ENCODE peak calls at places on chromosomes 5 and 9, in ten cellular contexts. E, Q, B, P, M, O, G, Z, L and F are unnamed samples.

GRCh38 chr5:20833081-20833627 is 845.2 kb upstream of the CDH18 start:
- DNase-seq in Z (no peak), E (no peak), B (no peak), M (no peak), L (no peak), Q (no peak), G (no peak), O (no peak), P (no peak), F (no peak)

GRCh38 chr9:79719989-79720388 is 148.2 kb downstream of the TLE4 start:
- DNase-seq in Q (no peak), Z (no peak), B (no peak), L (no peak), E (no peak), O (no peak), G (no peak), P (no peak), M (no peak), F (no peak)

GRCh38 chr5:32027093-32027716 is 146.9 kb downstream of the GOLPH3 start:
- DNase-seq in Q (no peak), L (no peak), O (no peak), E (no peak), G (no peak), M (peak), Z (no peak), P (no peak), B (no peak), F (no peak)

GRCh38 chr5:136364307-136364706 is 1.0 kb downstream of the TRPC7 start:
- DNase-seq in G (no peak), O (no peak), Q (no peak), P (no peak), L (no peak), Z (peak), B (no peak), M (peak), E (no peak), F (no peak)

GRCh38 chr9:23826120-23826629 is at the start of gene ELAVL2:
- DNase-seq in B (peak), Q (peak), E (peak), G (peak), L (peak), M (no peak), P (peak), Z (peak), O (peak), F (peak)

GRCh38 chr5:170503970-170504525 is at the start of gene KCNIP1:
- DNase-seq in Z (peak), L (no peak), B (peak), G (peak), Q (no peak), O (no peak), E (no peak), P (no peak), M (no peak), F (no peak)

GRCh38 chr5:64339776-64340175 is 166.0 kb upstream of the RGS7BP start:
- DNase-seq in E (no peak), L (no peak), G (no peak), P (no peak), B (no peak), Q (no peak), Z (no peak), O (no peak), M (no peak), F (no peak)

GRCh38 chr9:134933076-134933659 is 15.5 kb upstream of the FCN1 start:
- DNase-seq in P (no peak), Z (no peak), M (no peak), O (no peak), G (no peak), B (no peak), E (no peak), L (no peak), Q (no peak), F (no peak)

GRCh38 chr9:128895556-128895955 is 13.6 kb downstream of the LRRC8A start:
- DNase-seq in M (no peak), L (no peak), B (no peak), E (no peak), G (no peak), O (no peak), Q (no peak), P (no peak), Z (no peak), F (no peak)

GRCh38 chr9:127828262-127829031 is 25.8 kb downstream of the FPGS start:
- DNase-seq in E (peak), B (peak), O (peak), Q (peak), P (peak), L (peak), M (peak), G (peak), Z (peak), F (no peak)

GRCh38 chr5:43514471-43514815 is 505 bp downstream of the C5orf34 start:
- DNase-seq in M (no peak), B (no peak), Z (peak), E (no peak), P (no peak), O (no peak), Q (no peak), G (no peak), L (peak), F (peak)

GRCh38 chr5:41869739-41870620 is at the start of gene OXCT1:
- DNase-seq in B (peak), M (peak), L (peak), O (peak), Z (peak), Q (peak), G (peak), E (peak), P (peak), F (peak)
- TF ChIP-seq POLR2A in B (peak), M (no peak), L (peak), O (peak), Z (no peak), Q (peak), G (no peak), E (peak), P (peak), F (peak)

DNA sequence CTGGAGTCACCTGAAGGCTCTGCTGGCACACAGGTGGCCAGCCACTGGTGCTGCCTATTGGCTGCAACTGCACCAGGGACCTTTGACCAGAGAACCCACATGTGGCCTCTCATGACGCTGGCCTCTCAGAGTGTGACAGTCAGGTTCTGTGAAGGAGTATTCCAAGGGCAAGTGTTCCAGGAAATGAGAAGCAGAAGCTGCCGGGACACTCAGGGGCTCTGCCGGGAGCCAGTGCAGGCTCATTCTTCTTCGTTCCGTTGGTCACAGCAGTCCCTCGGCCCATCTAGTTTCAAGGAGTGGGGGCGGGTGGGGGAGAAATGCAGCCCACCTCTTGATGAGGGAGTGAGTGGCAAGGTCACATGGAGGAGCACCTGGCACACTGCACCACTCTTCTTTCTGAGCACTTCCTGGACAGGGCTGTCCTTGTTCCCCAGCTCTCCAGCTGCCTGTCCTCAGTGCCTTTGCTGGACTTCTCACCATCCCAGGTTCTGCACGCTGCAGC is 237.5 kb downstream of the GADD45G start:
- DNase-seq in P (peak), O (no peak), Q (no peak), B (no peak), M (no peak), E (no peak), G (no peak), L (no peak), Z (no peak), F (no peak)
- TF ChIP-seq POLR2A in P (no peak), O (no peak), Q (no peak), B (no peak), M (no peak), E (no peak), G (no peak), L (no peak), Z (no peak), F (no peak)

DNA sequence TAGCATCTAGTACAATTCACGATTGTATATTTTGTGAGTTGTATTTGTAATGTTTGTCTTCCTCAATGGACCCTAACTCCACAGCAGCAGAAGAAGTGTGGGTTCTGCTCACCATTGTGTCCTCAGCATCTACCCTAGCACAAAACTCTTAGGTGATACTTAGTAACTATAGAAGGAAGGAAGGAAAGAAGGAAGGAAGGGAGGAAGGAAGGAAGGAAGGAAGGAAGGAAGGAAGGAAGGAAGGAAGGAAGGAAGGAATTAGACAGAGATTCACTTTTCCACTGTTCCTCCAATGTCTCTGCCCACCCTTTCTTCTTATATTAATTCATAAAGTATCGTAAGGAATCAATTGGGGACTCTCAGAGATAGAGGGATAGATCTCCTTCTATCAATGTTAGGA is 288.2 kb downstream of the NFIB start:
- DNase-seq in Q (no peak), P (no peak), B (no peak), L (no peak), E (no peak), G (no peak), Z (no peak), M (no peak), O (no peak), F (no peak)
- TF ChIP-seq POLR2A in Q (no peak), P (no peak), B (no peak), L (no peak), E (no peak), G (no peak), Z (no peak), M (no peak), O (no peak), F (no peak)

GRCh38 chr5:138033916-138034315 is 1.0 kb upstream of the FAM13B start:
- DNase-seq in B (no peak), M (no peak), E (no peak), Q (no peak), Z (no peak), L (peak), O (no peak), P (no peak), G (no peak), F (no peak)

GRCh38 chr5:138029944-138030343 is 2.9 kb downstream of the FAM13B start:
- DNase-seq in E (no peak), Q (no peak), Z (no peak), L (no peak), M (no peak), G (no peak), O (no peak), P (no peak), B (no peak), F (no peak)

GRCh38 chr5:138033275-138033808 is 463 bp upstream of the FAM13B start:
- DNase-seq in P (no peak), E (peak), L (no peak), G (no peak), Z (no peak), B (no peak), O (no peak), Q (no peak), M (no peak), F (no peak)

GRCh38 chr5:138032028-138032571 is 779 bp downstream of the FAM13B start:
- DNase-seq in Z (peak), G (peak), L (peak), B (peak), E (no peak), P (peak), M (peak), Q (peak), O (peak), F (peak)

GRCh38 chr5:138032572-138033274 is at the start of gene FAM13B:
- DNase-seq in Q (peak), E (peak), Z (peak), B (peak), L (peak), P (peak), G (peak), M (peak), O (peak), F (peak)
- TF ChIP-seq POLR2A in Q (no peak), E (peak), Z (peak), B (peak), L (peak), P (no peak), G (no peak), M (peak), O (peak), F (peak)

DNA sequence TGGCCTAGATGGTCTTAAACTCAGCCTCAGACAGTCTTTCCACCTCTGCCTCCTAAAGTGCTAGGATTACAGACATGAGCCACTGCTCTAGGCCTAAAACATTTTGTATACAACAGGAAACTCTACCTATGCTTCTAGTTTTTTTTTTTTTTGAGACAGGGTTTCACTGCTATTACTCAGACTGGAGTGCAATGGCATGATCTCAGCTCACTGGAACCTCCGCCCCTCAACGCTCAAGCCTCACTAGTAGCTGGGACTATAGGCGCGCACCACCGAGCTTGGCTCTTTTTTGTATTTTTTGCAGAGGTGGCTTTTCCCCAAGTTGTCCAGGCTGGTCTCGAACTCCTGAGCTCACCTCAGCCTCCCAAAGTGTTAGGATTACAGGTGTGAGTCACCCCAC is 5.4 kb downstream of the HSPA9 start:
- DNase-seq in Q (no peak), M (no peak), O (no peak), Z (no peak), P (no peak), B (no peak), G (no peak), L (peak), E (no peak), F (no peak)
- TF ChIP-seq POLR2A in Q (no peak), M (no peak), O (no peak), Z (no peak), P (no peak), B (no peak), G (no peak), L (no peak), E (no peak), F (no peak)